ENCODE peak calls at places on chromosomes 7 and 10, in five cellular contexts. One of them, this sample, is unnamed.

GRCh38 chr7:157690058-157690832 is 353.4 kb downstream of the DNAJB6 start:
- DNase-seq in hippocampal formation: no peak
- DNase-seq in RWPE1: no peak
- DNase-seq in MV-4-11: peak
- DNase-seq in NB4: peak
- DNase-seq in this sample: no peak

GRCh38 chr10:79926037-79926436 is 22.9 kb downstream of the SFTPD start:
- DNase-seq in MV-4-11: no peak
- DNase-seq in NB4: no peak
- DNase-seq in RWPE1: no peak
- DNase-seq in hippocampal formation: no peak
- DNase-seq in this sample: no peak

GRCh38 chr7:66905243-66905642 is 15.8 kb upstream of the TMEM248 start:
- DNase-seq in hippocampal formation: no peak
- DNase-seq in MV-4-11: peak
- DNase-seq in RWPE1: no peak
- DNase-seq in NB4: peak
- DNase-seq in this sample: no peak

GRCh38 chr10:133158756-133159610 is 1.0 kb upstream of the KNDC1 start:
- DNase-seq in RWPE1: no peak
- DNase-seq in hippocampal formation: no peak
- DNase-seq in MV-4-11: no peak
- DNase-seq in NB4: peak
- DNase-seq in this sample: no peak

GRCh38 chr10:93160829-93161228 is 87.1 kb downstream of the CYP26A1 start:
- DNase-seq in NB4: no peak
- DNase-seq in RWPE1: no peak
- DNase-seq in hippocampal formation: no peak
- DNase-seq in MV-4-11: peak
- DNase-seq in this sample: no peak

GRCh38 chr10:67861750-67862460 is 22.6 kb upstream of the SIRT1 start:
- DNase-seq in hippocampal formation: no peak
- DNase-seq in RWPE1: no peak
- DNase-seq in NB4: no peak
- DNase-seq in MV-4-11: peak
- DNase-seq in this sample: no peak

GRCh38 chr10:128568979-128569378 is 442.8 kb upstream of the MKI67 start:
- DNase-seq in MV-4-11: no peak
- DNase-seq in RWPE1: no peak
- DNase-seq in hippocampal formation: no peak
- DNase-seq in NB4: no peak
- DNase-seq in this sample: no peak

GRCh38 chr10:50511512-50512213 is 112.1 kb downstream of the SGMS1 start:
- DNase-seq in hippocampal formation: no peak
- DNase-seq in MV-4-11: no peak
- DNase-seq in RWPE1: no peak
- DNase-seq in NB4: no peak
- DNase-seq in this sample: no peak

GRCh38 chr7:20408467-20408826 is 77.7 kb downstream of the ITGB8 start:
- DNase-seq in NB4: peak
- DNase-seq in hippocampal formation: no peak
- DNase-seq in MV-4-11: peak
- DNase-seq in RWPE1: peak
- DNase-seq in this sample: peak

GRCh38 chr10:63430091-63430998 is 35.4 kb downstream of the JMJD1C start:
- DNase-seq in hippocampal formation: no peak
- DNase-seq in MV-4-11: peak
- DNase-seq in NB4: no peak
- DNase-seq in RWPE1: peak
- DNase-seq in this sample: no peak

GRCh38 chr10:124249196-124249595 is 155.8 kb upstream of the CHST15 start:
- DNase-seq in hippocampal formation: no peak
- DNase-seq in NB4: no peak
- DNase-seq in MV-4-11: no peak
- DNase-seq in RWPE1: no peak
- DNase-seq in this sample: no peak

GRCh38 chr7:110839866-110840265 is 251.1 kb upstream of the LRRN3 start:
- DNase-seq in NB4: peak
- DNase-seq in hippocampal formation: no peak
- DNase-seq in MV-4-11: peak
- DNase-seq in RWPE1: no peak
- DNase-seq in this sample: no peak

GRCh38 chr7:33841658-33842057 is 63.7 kb upstream of the BMPER start:
- DNase-seq in MV-4-11: no peak
- DNase-seq in RWPE1: peak
- DNase-seq in NB4: no peak
- DNase-seq in hippocampal formation: no peak
- DNase-seq in this sample: no peak

GRCh38 chr7:120941064-120941463 is 9.5 kb upstream of the ING3 start:
- DNase-seq in hippocampal formation: no peak
- DNase-seq in MV-4-11: peak
- DNase-seq in RWPE1: no peak
- DNase-seq in NB4: peak
- DNase-seq in this sample: peak

GRCh38 chr7:149161241-149161848 is 14.1 kb downstream of the ZNF398 start:
- DNase-seq in RWPE1: no peak
- DNase-seq in MV-4-11: no peak
- DNase-seq in hippocampal formation: no peak
- DNase-seq in NB4: no peak
- DNase-seq in this sample: no peak

GRCh38 chr7:151840088-151840910 is 36.6 kb downstream of the PRKAG2 start:
- DNase-seq in hippocampal formation: no peak
- DNase-seq in RWPE1: no peak
- DNase-seq in NB4: no peak
- DNase-seq in MV-4-11: no peak
- DNase-seq in this sample: no peak

GRCh38 chr10:86586516-86586915 is 64.9 kb upstream of the WAPL start:
- DNase-seq in RWPE1: no peak
- DNase-seq in NB4: no peak
- DNase-seq in hippocampal formation: peak
- DNase-seq in MV-4-11: no peak
- DNase-seq in this sample: no peak

GRCh38 chr10:110355922-110356627 is 51.4 kb upstream of the SMNDC1 start:
- DNase-seq in RWPE1: no peak
- DNase-seq in MV-4-11: no peak
- DNase-seq in NB4: no peak
- DNase-seq in hippocampal formation: no peak
- DNase-seq in this sample: no peak

GRCh38 chr7:75739796-75740672 is 1.3 kb upstream of the HIP1 start:
- DNase-seq in MV-4-11: no peak
- DNase-seq in hippocampal formation: no peak
- DNase-seq in NB4: no peak
- DNase-seq in RWPE1: no peak
- DNase-seq in this sample: no peak

GRCh38 chr7:43647772-43648643 is 65.1 kb downstream of the STK17A start:
- DNase-seq in MV-4-11: peak
- DNase-seq in RWPE1: peak
- DNase-seq in NB4: peak
- DNase-seq in hippocampal formation: peak
- DNase-seq in this sample: no peak

GRCh38 chr10:96667401-96667800 is 52.9 kb downstream of the PIK3AP1 start:
- DNase-seq in hippocampal formation: no peak
- DNase-seq in NB4: no peak
- DNase-seq in MV-4-11: no peak
- DNase-seq in RWPE1: no peak
- DNase-seq in this sample: no peak

GRCh38 chr10:5589963-5590511 is 65.3 kb downstream of the CALML3 start:
- DNase-seq in hippocampal formation: no peak
- DNase-seq in MV-4-11: no peak
- DNase-seq in RWPE1: no peak
- DNase-seq in NB4: peak
- DNase-seq in this sample: no peak

GRCh38 chr7:41247128-41247865 is 455.6 kb downstream of the INHBA start:
- DNase-seq in hippocampal formation: no peak
- DNase-seq in MV-4-11: no peak
- DNase-seq in RWPE1: peak
- DNase-seq in NB4: no peak
- DNase-seq in this sample: no peak

GRCh38 chr7:22698762-22699161 is 28.2 kb upstream of the IL6 start:
- DNase-seq in MV-4-11: peak
- DNase-seq in hippocampal formation: no peak
- DNase-seq in RWPE1: no peak
- DNase-seq in NB4: no peak
- DNase-seq in this sample: no peak

GRCh38 chr7:69861233-69861632 is 263.0 kb downstream of the AUTS2 start:
- DNase-seq in NB4: no peak
- DNase-seq in RWPE1: no peak
- DNase-seq in MV-4-11: no peak
- DNase-seq in hippocampal formation: no peak
- DNase-seq in this sample: no peak

GRCh38 chr7:157271315-157271990 is 65.4 kb upstream of the DNAJB6 start:
- DNase-seq in RWPE1: no peak
- DNase-seq in MV-4-11: no peak
- DNase-seq in hippocampal formation: no peak
- DNase-seq in NB4: no peak
- DNase-seq in this sample: no peak

GRCh38 chr10:79445217-79445707 is at the start of gene ZCCHC24:
- DNase-seq in NB4: peak
- DNase-seq in RWPE1: peak
- DNase-seq in MV-4-11: no peak
- DNase-seq in hippocampal formation: no peak
- DNase-seq in this sample: no peak

GRCh38 chr10:60200682-60201053 is 189.0 kb downstream of the ANK3 start:
- DNase-seq in NB4: no peak
- DNase-seq in RWPE1: no peak
- DNase-seq in MV-4-11: no peak
- DNase-seq in hippocampal formation: no peak
- DNase-seq in this sample: no peak

GRCh38 chr7:149459540-149460433 is 1.1 kb downstream of the ZNF777 start:
- DNase-seq in RWPE1: peak
- DNase-seq in NB4: peak
- DNase-seq in MV-4-11: no peak
- DNase-seq in hippocampal formation: no peak
- DNase-seq in this sample: no peak

GRCh38 chr7:52781250-52781649 is 254.2 kb upstream of the POM121L12 start:
- DNase-seq in MV-4-11: no peak
- DNase-seq in RWPE1: no peak
- DNase-seq in NB4: no peak
- DNase-seq in hippocampal formation: no peak
- DNase-seq in this sample: no peak

GRCh38 chr10:118793545-118793944 is 38.8 kb upstream of the CACUL1 start:
- DNase-seq in MV-4-11: peak
- DNase-seq in NB4: no peak
- DNase-seq in hippocampal formation: no peak
- DNase-seq in RWPE1: peak
- DNase-seq in this sample: no peak